ENCODE peak calls at places on chromosomes 13 and 19, in seven cellular contexts. J is GM23338, Z is H9, Q is uterus, H is IMR-90, O is HCT116, L is suprapubic skin. B is an unnamed sample.

GRCh38 chr13:98315466-98315865 is 138.4 kb upstream of the RNF113B start:
- DNase-seq in J (no peak), Z (no peak), Q (no peak), H (peak; percentile 71), O (no peak), L (no peak), B (no peak)

GRCh38 chr13:23949736-23950135 is 52.4 kb upstream of the C1QTNF9B start:
- DNase-seq in J (no peak), Z (no peak), Q (no peak), H (no peak), O (no peak), L (no peak), B (no peak)

GRCh38 chr19:30092721-30093569 is 150.9 kb downstream of the URI1 start:
- DNase-seq in J (no peak), Z (no peak), Q (no peak), H (no peak), O (no peak), L (no peak), B (no peak)

GRCh38 chr19:50314724-50315700 is 14.2 kb downstream of the KCNC3 start:
- DNase-seq in J (peak; percentile 73), Z (peak; percentile 69), Q (no peak), H (no peak), O (no peak), L (no peak), B (no peak)

GRCh38 chr13:83312194-83312593 is 570.1 kb downstream of the SLITRK1 start:
- DNase-seq in J (no peak), Z (no peak), Q (no peak), H (peak; percentile 6), O (no peak), L (no peak), B (no peak)

GRCh38 chr13:51777921-51778320 is 26.0 kb downstream of the DHRS12 start:
- DNase-seq in J (no peak), Z (no peak), Q (no peak), H (no peak), O (no peak), L (no peak), B (no peak)

GRCh38 chr19:54674021-54674617 is 11.3 kb downstream of the LILRB4 start:
- DNase-seq in J (peak; percentile 86), Z (no peak), Q (no peak), H (no peak), O (peak; percentile 34), L (no peak), B (no peak)

GRCh38 chr13:52179925-52180324 is 20.5 kb upstream of the NEK3 start:
- DNase-seq in J (no peak), Z (no peak), Q (no peak), H (no peak), O (no peak), L (no peak), B (no peak)

GRCh38 chr13:42048625-42049453 is at the start of gene DGKH:
- DNase-seq in J (peak; percentile 70), Z (peak; percentile 76), Q (peak; percentile 85), H (peak; percentile 78), O (peak; percentile 33), L (peak; percentile 84), B (no peak)

GRCh38 chr13:73364706-73365105 is 305.9 kb downstream of the KLF5 start:
- DNase-seq in J (no peak), Z (no peak), Q (no peak), H (no peak), O (no peak), L (no peak), B (no peak)

GRCh38 chr13:27354379-27354778 is 70.0 kb upstream of the GTF3A start:
- DNase-seq in J (no peak), Z (no peak), Q (no peak), H (peak; percentile 77), O (no peak), L (no peak), B (no peak)

GRCh38 chr19:16441661-16442071 is 30.1 kb downstream of the EPS15L1 start:
- DNase-seq in J (peak; percentile 80), Z (peak; percentile 71), Q (no peak), H (no peak), O (no peak), L (no peak), B (no peak)

GRCh38 chr19:34308381-34309367 is 54.3 kb downstream of the GARRE1 start:
- DNase-seq in J (no peak), Z (no peak), Q (no peak), H (no peak), O (no peak), L (no peak), B (no peak)

GRCh38 chr13:48214519-48215121 is 18.4 kb upstream of the ITM2B start:
- DNase-seq in J (no peak), Z (no peak), Q (no peak), H (no peak), O (no peak), L (no peak), B (no peak)

GRCh38 chr19:52601025-52601973 is 31.2 kb downstream of the ZNF701 start:
- DNase-seq in J (peak; percentile 97), Z (peak; percentile 94), Q (peak; percentile 95), H (peak; percentile 87), O (peak; percentile 54), L (peak; percentile 96), B (peak; percentile 31)

GRCh38 chr13:46552302-46552680 is 679 bp upstream of the LRCH1 start:
- DNase-seq in J (no peak), Z (no peak), Q (peak; percentile 31), H (no peak), O (no peak), L (no peak), B (no peak)

GRCh38 chr19:23262892-23263291 is 12.7 kb upstream of the ZNF724 start:
- DNase-seq in J (no peak), Z (no peak), Q (no peak), H (no peak), O (no peak), L (no peak), B (no peak)

GRCh38 chr13:100440756-100441421 is 147.7 kb downstream of the GGACT start:
- DNase-seq in J (no peak), Z (no peak), Q (no peak), H (peak; percentile 75), O (no peak), L (no peak), B (no peak)

DNA sequence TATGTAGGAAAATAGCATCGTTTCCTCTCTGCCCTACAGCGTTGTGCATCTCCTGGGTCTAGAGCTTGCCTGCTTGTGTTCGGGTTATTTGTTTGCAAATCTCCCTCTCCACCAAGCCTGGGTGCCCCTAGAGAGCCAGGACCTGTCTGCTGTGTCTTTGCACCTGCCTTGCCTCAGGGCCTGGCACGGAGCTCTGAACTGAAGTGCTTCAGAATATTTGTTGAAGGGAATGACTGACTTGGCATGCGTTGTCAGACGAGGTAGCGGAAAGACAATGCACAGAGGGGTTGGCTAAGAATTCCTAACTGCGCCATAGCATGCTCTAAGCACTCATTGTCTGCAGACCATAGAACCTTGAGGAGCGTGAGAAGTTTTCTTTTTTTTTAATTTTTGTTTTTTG is 263.4 kb downstream of the FGF9 start:
- DNase-seq in J (no peak), Z (no peak), Q (no peak), H (no peak), O (no peak), L (no peak), B (no peak)
- H3K27ac ChIP-seq in J (no peak overlapping the region), Z (no peak overlapping the region), Q (no peak overlapping the region), H (no peak overlapping the region), O (no peak overlapping the region), L (no peak overlapping the region), B (no peak overlapping the region)

GRCh38 chr19:13115936-13116281 is 631 bp downstream of the TRMT1 start:
- DNase-seq in J (no peak), Z (peak; percentile 24), Q (no peak), H (no peak), O (no peak), L (no peak), B (no peak)
- H3K27ac ChIP-seq in J (peak overlapping the region; percentile 98), Z (no peak overlapping the region), Q (peak overlapping the region; percentile 75), H (peak overlapping the region; percentile 77), O (peak overlapping the region; percentile 100), L (peak overlapping the region; percentile 79), B (peak overlapping the region; percentile 84)

GRCh38 chr13:109163052-109163413 is 533.6 kb downstream of the MYO16 start:
- DNase-seq in J (no peak), Z (no peak), Q (no peak), H (no peak), O (no peak), L (no peak), B (no peak)
- H3K27ac ChIP-seq in J (no peak overlapping the region), Z (no peak overlapping the region), Q (no peak overlapping the region), H (no peak overlapping the region), O (no peak overlapping the region), L (no peak overlapping the region), B (peak overlapping the region; percentile 99)

DNA sequence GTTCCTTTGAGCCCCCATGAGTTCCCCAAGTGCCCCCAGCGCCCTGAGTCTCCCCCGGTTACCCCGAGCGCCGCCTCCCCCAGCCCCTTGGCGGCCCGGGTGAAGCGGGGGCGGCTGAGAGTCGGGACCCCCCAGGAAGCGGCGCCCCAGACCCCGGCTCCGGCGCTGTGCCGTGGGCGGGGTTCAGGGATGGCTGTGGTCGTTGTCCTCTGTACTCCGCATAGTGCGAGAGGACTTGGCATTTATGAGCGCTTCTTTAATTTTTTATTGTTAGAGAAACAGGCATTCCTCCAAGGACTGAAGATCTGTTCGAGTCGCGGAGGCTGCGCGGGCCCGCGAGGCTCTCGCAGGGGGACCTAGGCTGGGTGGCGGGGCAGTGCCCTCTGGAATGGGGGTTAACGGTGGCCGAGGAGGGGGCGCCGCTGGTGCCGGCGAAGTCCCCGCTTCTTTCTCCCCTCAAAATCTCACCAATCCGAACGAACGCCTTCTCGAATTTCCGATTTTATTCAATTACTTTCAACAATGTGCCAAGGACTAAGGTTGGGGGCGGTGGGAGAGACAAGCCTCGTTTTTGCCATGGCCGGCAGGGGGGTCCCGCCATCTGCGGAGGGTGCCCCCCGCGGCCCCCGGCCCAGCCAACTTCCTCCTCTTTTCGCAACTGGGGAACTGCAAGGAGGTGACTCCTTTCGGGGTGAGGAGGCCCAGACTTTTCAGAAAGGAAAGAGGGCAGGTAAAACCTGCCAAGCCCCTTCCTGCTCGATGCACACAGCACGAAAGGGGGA is 595 bp upstream of the GJB2 start:
- DNase-seq in J (peak; percentile 27), Z (no peak), Q (no peak), H (no peak), O (no peak), L (no peak), B (no peak)
- H3K27ac ChIP-seq in J (no peak overlapping the region), Z (no peak overlapping the region), Q (no peak overlapping the region), H (no peak overlapping the region), O (no peak overlapping the region), L (peak overlapping the region; percentile 46), B (peak overlapping the region; percentile 80)

GRCh38 chr19:709965-710714 is 1.4 kb downstream of the PALM start:
- DNase-seq in J (no peak), Z (no peak), Q (no peak), H (no peak), O (no peak), L (no peak), B (no peak)
- H3K27ac ChIP-seq in J (no peak overlapping the region), Z (no peak overlapping the region), Q (peak overlapping the region; percentile 88), H (no peak overlapping the region), O (peak overlapping the region; percentile 67), L (peak overlapping the region; percentile 91), B (no peak overlapping the region)